ENCODE peak calls at places on chromosomes 16 and 17, in seven cellular contexts. One of them, this sample, is unnamed.

GRCh38 chr17:53687324-53687723 is 135.4 kb upstream of the KIF2B start:
- DNase-seq in NCI-H1417: no peak
- DNase-seq in NCI-H345: no peak
- DNase-seq in neural crest cell: no peak
- DNase-seq in A172: no peak
- DNase-seq in HTR-8/SVneo: no peak
- DNase-seq in left ventricle myocardium superior: no peak
- DNase-seq in this sample: no peak

GRCh38 chr17:58911741-58912343 is 156.2 kb downstream of the PPM1E start:
- DNase-seq in neural crest cell: no peak
- DNase-seq in NCI-H345: no peak
- DNase-seq in HTR-8/SVneo: no peak
- DNase-seq in NCI-H1417: no peak
- DNase-seq in A172: no peak
- DNase-seq in left ventricle myocardium superior: no peak
- DNase-seq in this sample: no peak

GRCh38 chr17:79255471-79255870 is 180.8 kb downstream of the ENGASE start:
- DNase-seq in NCI-H345: no peak
- DNase-seq in A172: peak; percentile 23
- DNase-seq in NCI-H1417: no peak
- DNase-seq in HTR-8/SVneo: no peak
- DNase-seq in left ventricle myocardium superior: no peak
- DNase-seq in neural crest cell: no peak
- DNase-seq in this sample: no peak

GRCh38 chr16:27723711-27724490 is 174.0 kb downstream of the KATNIP start:
- DNase-seq in NCI-H345: no peak
- DNase-seq in A172: no peak
- DNase-seq in neural crest cell: no peak
- DNase-seq in HTR-8/SVneo: peak; percentile 21
- DNase-seq in NCI-H1417: no peak
- DNase-seq in left ventricle myocardium superior: no peak
- DNase-seq in this sample: no peak

GRCh38 chr17:27290916-27291598 is 2.9 kb upstream of the WSB1 start:
- DNase-seq in neural crest cell: no peak
- DNase-seq in NCI-H1417: peak; percentile 12
- DNase-seq in left ventricle myocardium superior: no peak
- DNase-seq in A172: no peak
- DNase-seq in NCI-H345: peak; percentile 84
- DNase-seq in HTR-8/SVneo: no peak
- DNase-seq in this sample: no peak

GRCh38 chr17:64635647-64636305 is 26.3 kb downstream of the SMURF2 start:
- DNase-seq in NCI-H345: no peak
- DNase-seq in left ventricle myocardium superior: no peak
- DNase-seq in HTR-8/SVneo: no peak
- DNase-seq in NCI-H1417: no peak
- DNase-seq in neural crest cell: no peak
- DNase-seq in A172: peak; percentile 46
- DNase-seq in this sample: peak; percentile 60

GRCh38 chr16:85328665-85329058 is 216.4 kb upstream of the CIBAR2 start:
- DNase-seq in A172: no peak
- DNase-seq in neural crest cell: peak; percentile 65
- DNase-seq in NCI-H1417: peak; percentile 96
- DNase-seq in HTR-8/SVneo: no peak
- DNase-seq in left ventricle myocardium superior: no peak
- DNase-seq in NCI-H345: peak; percentile 78
- DNase-seq in this sample: no peak

GRCh38 chr17:6639014-6639650 is 1.4 kb downstream of the KIAA0753 start:
- DNase-seq in NCI-H345: no peak
- DNase-seq in left ventricle myocardium superior: no peak
- DNase-seq in NCI-H1417: peak; percentile 19
- DNase-seq in HTR-8/SVneo: no peak
- DNase-seq in A172: no peak
- DNase-seq in neural crest cell: no peak
- DNase-seq in this sample: no peak

GRCh38 chr16:85718682-85719081 is 29.9 kb upstream of the GINS2 start:
- DNase-seq in HTR-8/SVneo: no peak
- DNase-seq in NCI-H1417: peak; percentile 72
- DNase-seq in neural crest cell: peak; percentile 23
- DNase-seq in NCI-H345: peak; percentile 77
- DNase-seq in A172: no peak
- DNase-seq in left ventricle myocardium superior: no peak
- DNase-seq in this sample: no peak

GRCh38 chr17:78416791-78417530 is 38.5 kb downstream of the PGS1 start:
- DNase-seq in neural crest cell: no peak
- DNase-seq in NCI-H345: no peak
- DNase-seq in left ventricle myocardium superior: no peak
- DNase-seq in A172: no peak
- DNase-seq in HTR-8/SVneo: no peak
- DNase-seq in NCI-H1417: no peak
- DNase-seq in this sample: no peak

GRCh38 chr17:54944796-54945195 is 23.7 kb downstream of the COX11 start:
- DNase-seq in A172: peak; percentile 28
- DNase-seq in left ventricle myocardium superior: no peak
- DNase-seq in NCI-H345: no peak
- DNase-seq in neural crest cell: no peak
- DNase-seq in NCI-H1417: no peak
- DNase-seq in HTR-8/SVneo: no peak
- DNase-seq in this sample: no peak

GRCh38 chr17:31051517-31051916 is 43.3 kb upstream of the NF1 start:
- DNase-seq in A172: no peak
- DNase-seq in NCI-H345: no peak
- DNase-seq in left ventricle myocardium superior: no peak
- DNase-seq in NCI-H1417: no peak
- DNase-seq in HTR-8/SVneo: no peak
- DNase-seq in neural crest cell: no peak
- DNase-seq in this sample: no peak

GRCh38 chr16:54070944-54071343 is 215.6 kb downstream of the IRX3 start:
- DNase-seq in NCI-H1417: no peak
- DNase-seq in NCI-H345: no peak
- DNase-seq in A172: no peak
- DNase-seq in HTR-8/SVneo: no peak
- DNase-seq in neural crest cell: no peak
- DNase-seq in left ventricle myocardium superior: no peak
- DNase-seq in this sample: no peak

GRCh38 chr16:49754495-49755290 is 101.2 kb downstream of the ZNF423 start:
- DNase-seq in NCI-H345: no peak
- DNase-seq in neural crest cell: no peak
- DNase-seq in NCI-H1417: peak; percentile 58
- DNase-seq in left ventricle myocardium superior: peak; percentile 55
- DNase-seq in A172: peak; percentile 8
- DNase-seq in HTR-8/SVneo: no peak
- DNase-seq in this sample: no peak

GRCh38 chr17:82320956-82321927 is 3.8 kb upstream of the CD7 start:
- DNase-seq in HTR-8/SVneo: peak; percentile 28
- DNase-seq in neural crest cell: peak; percentile 41
- DNase-seq in A172: no peak
- DNase-seq in NCI-H1417: peak; percentile 33
- DNase-seq in left ventricle myocardium superior: peak; percentile 66
- DNase-seq in NCI-H345: peak; percentile 19
- DNase-seq in this sample: no peak

GRCh38 chr17:65323055-65323454 is 185.9 kb downstream of the RGS9 start:
- DNase-seq in left ventricle myocardium superior: no peak
- DNase-seq in HTR-8/SVneo: no peak
- DNase-seq in NCI-H345: no peak
- DNase-seq in NCI-H1417: no peak
- DNase-seq in neural crest cell: no peak
- DNase-seq in A172: no peak
- DNase-seq in this sample: no peak

GRCh38 chr16:85386467-85387170 is 226.5 kb upstream of the GSE1 start:
- DNase-seq in NCI-H345: no peak
- DNase-seq in HTR-8/SVneo: no peak
- DNase-seq in neural crest cell: no peak
- DNase-seq in A172: no peak
- DNase-seq in NCI-H1417: no peak
- DNase-seq in left ventricle myocardium superior: no peak
- DNase-seq in this sample: no peak

GRCh38 chr16:72769876-72770275 is 278.1 kb downstream of the ZFHX3 start:
- DNase-seq in NCI-H1417: no peak
- DNase-seq in left ventricle myocardium superior: no peak
- DNase-seq in A172: no peak
- DNase-seq in HTR-8/SVneo: no peak
- DNase-seq in NCI-H345: no peak
- DNase-seq in neural crest cell: no peak
- DNase-seq in this sample: no peak

GRCh38 chr16:61146429-61146828 is 889.8 kb downstream of the CDH8 start:
- DNase-seq in NCI-H345: no peak
- DNase-seq in NCI-H1417: peak; percentile 14
- DNase-seq in left ventricle myocardium superior: no peak
- DNase-seq in A172: no peak
- DNase-seq in HTR-8/SVneo: no peak
- DNase-seq in neural crest cell: no peak
- DNase-seq in this sample: no peak

GRCh38 chr16:86180780-86181179 is 281.8 kb downstream of the IRF8 start:
- DNase-seq in NCI-H345: no peak
- DNase-seq in NCI-H1417: no peak
- DNase-seq in left ventricle myocardium superior: no peak
- DNase-seq in neural crest cell: no peak
- DNase-seq in A172: no peak
- DNase-seq in HTR-8/SVneo: no peak
- DNase-seq in this sample: no peak

GRCh38 chr16:50288920-50289319 is 22.6 kb downstream of the ADCY7 start:
- DNase-seq in NCI-H345: no peak
- DNase-seq in left ventricle myocardium superior: no peak
- DNase-seq in neural crest cell: no peak
- DNase-seq in NCI-H1417: no peak
- DNase-seq in A172: no peak
- DNase-seq in HTR-8/SVneo: no peak
- DNase-seq in this sample: no peak

GRCh38 chr16:12203780-12204351 is 227.3 kb downstream of the SNX29 start:
- DNase-seq in NCI-H345: no peak
- DNase-seq in left ventricle myocardium superior: no peak
- DNase-seq in neural crest cell: no peak
- DNase-seq in A172: no peak
- DNase-seq in HTR-8/SVneo: no peak
- DNase-seq in NCI-H1417: no peak
- DNase-seq in this sample: no peak

GRCh38 chr17:75270218-75270965 is 639 bp downstream of the MIF4GD start:
- DNase-seq in neural crest cell: peak; percentile 52
- DNase-seq in NCI-H1417: peak; percentile 77
- DNase-seq in NCI-H345: peak; percentile 74
- DNase-seq in left ventricle myocardium superior: peak; percentile 80
- DNase-seq in A172: peak; percentile 67
- DNase-seq in HTR-8/SVneo: peak; percentile 83
- DNase-seq in this sample: peak; percentile 74

GRCh38 chr17:57396515-57396921 is 140.2 kb downstream of the MSI2 start:
- DNase-seq in HTR-8/SVneo: no peak
- DNase-seq in left ventricle myocardium superior: no peak
- DNase-seq in NCI-H1417: peak; percentile 93
- DNase-seq in NCI-H345: no peak
- DNase-seq in A172: no peak
- DNase-seq in neural crest cell: no peak
- DNase-seq in this sample: no peak

GRCh38 chr17:82875418-82875856 is 35.6 kb upstream of the ZNF750 start:
- DNase-seq in HTR-8/SVneo: no peak
- DNase-seq in A172: no peak
- DNase-seq in NCI-H345: peak; percentile 66
- DNase-seq in left ventricle myocardium superior: peak; percentile 27
- DNase-seq in NCI-H1417: peak; percentile 45
- DNase-seq in neural crest cell: no peak
- DNase-seq in this sample: no peak

GRCh38 chr16:55480228-55480655 is 1.2 kb downstream of the MMP2 start:
- DNase-seq in NCI-H345: no peak
- DNase-seq in NCI-H1417: no peak
- DNase-seq in neural crest cell: peak; percentile 29
- DNase-seq in HTR-8/SVneo: no peak
- DNase-seq in A172: peak; percentile 34
- DNase-seq in left ventricle myocardium superior: peak; percentile 92
- DNase-seq in this sample: peak; percentile 71

GRCh38 chr17:75404223-75404738 is 1.2 kb downstream of the GRB2 start:
- DNase-seq in HTR-8/SVneo: peak; percentile 86
- DNase-seq in NCI-H1417: peak; percentile 76
- DNase-seq in NCI-H345: peak; percentile 65
- DNase-seq in left ventricle myocardium superior: peak; percentile 69
- DNase-seq in A172: peak; percentile 80
- DNase-seq in neural crest cell: peak; percentile 56
- DNase-seq in this sample: peak; percentile 39

GRCh38 chr17:55305321-55306087 is 40.7 kb downstream of the HLF start:
- DNase-seq in left ventricle myocardium superior: no peak
- DNase-seq in HTR-8/SVneo: no peak
- DNase-seq in neural crest cell: no peak
- DNase-seq in A172: no peak
- DNase-seq in NCI-H345: no peak
- DNase-seq in NCI-H1417: no peak
- DNase-seq in this sample: no peak

GRCh38 chr16:57341441-57342303 is 16.9 kb upstream of the CCL22 start:
- DNase-seq in left ventricle myocardium superior: no peak
- DNase-seq in A172: peak; percentile 78
- DNase-seq in neural crest cell: no peak
- DNase-seq in NCI-H1417: peak; percentile 27
- DNase-seq in HTR-8/SVneo: no peak
- DNase-seq in NCI-H345: no peak
- DNase-seq in this sample: peak; percentile 13

GRCh38 chr17:42704495-42705494 is 22.5 kb downstream of the CNTNAP1 start:
- DNase-seq in NCI-H1417: no peak
- DNase-seq in A172: no peak
- DNase-seq in NCI-H345: no peak
- DNase-seq in left ventricle myocardium superior: no peak
- DNase-seq in neural crest cell: no peak
- DNase-seq in HTR-8/SVneo: no peak
- DNase-seq in this sample: no peak

GRCh38 chr17:79622776-79623175 is 11.9 kb upstream of the RBFOX3 start:
- DNase-seq in NCI-H1417: no peak
- DNase-seq in left ventricle myocardium superior: no peak
- DNase-seq in neural crest cell: no peak
- DNase-seq in NCI-H345: no peak
- DNase-seq in HTR-8/SVneo: no peak
- DNase-seq in A172: no peak
- DNase-seq in this sample: no peak

GRCh38 chr16:4214215-4214621 is 27.7 kb downstream of the SRL start:
- DNase-seq in A172: peak; percentile 84
- DNase-seq in NCI-H1417: no peak
- DNase-seq in HTR-8/SVneo: peak; percentile 81
- DNase-seq in neural crest cell: no peak
- DNase-seq in left ventricle myocardium superior: no peak
- DNase-seq in NCI-H345: no peak
- DNase-seq in this sample: peak; percentile 87

GRCh38 chr16:21159281-21159951 is 942 bp downstream of the LDAF1 start:
- DNase-seq in NCI-H1417: no peak
- DNase-seq in HTR-8/SVneo: no peak
- DNase-seq in NCI-H345: no peak
- DNase-seq in neural crest cell: peak; percentile 18
- DNase-seq in A172: no peak
- DNase-seq in left ventricle myocardium superior: peak; percentile 63
- DNase-seq in this sample: no peak

This sample was measured in NCI-H226.